ENCODE peak calls at places on chromosomes 16 and 17, in ten cellular contexts. J is MM.1S, L is stomach, O is mucosa of descending colon, N is A549, Z is transverse colon, S is coronary artery, H is fibroblast of lung, E is IMR-90, F is GM12865. W is an unnamed sample.
A peak's percentile ranks its signal among the peaks of the same experiment; 100 is the strongest.

GRCh38 chr17:63075969-63076368 is 109.9 kb downstream of the TANC2 start:
- DNase-seq in J (peak; percentile 27), L (no peak), O (no peak), N (no peak), Z (no peak), S (no peak), H (peak; percentile 34), E (peak; percentile 8), F (peak; percentile 3), W (no peak)

GRCh38 chr17:20926532-20926931 is 116.3 kb downstream of the USP22 start:
- DNase-seq in J (no peak), L (no peak), O (no peak), N (no peak), Z (no peak), S (no peak), H (peak; percentile 74), E (peak; percentile 50), F (no peak), W (peak; percentile 55)

GRCh38 chr16:78147846-78148535 is 48.5 kb downstream of the WWOX start:
- DNase-seq in J (no peak), L (no peak), O (no peak), N (no peak), Z (no peak), S (no peak), H (peak; percentile 5), E (no peak), F (no peak), W (no peak)

GRCh38 chr16:27748868-27749546 is 199.1 kb downstream of the KATNIP start:
- DNase-seq in J (peak; percentile 32), L (no peak), O (peak; percentile 72), N (peak; percentile 51), Z (peak; percentile 67), S (no peak), H (peak; percentile 85), E (peak; percentile 84), F (peak; percentile 45), W (peak; percentile 86)

GRCh38 chr17:45370949-45371413 is 54.2 kb upstream of the MAP3K14 start:
- DNase-seq in J (no peak), L (no peak), O (no peak), N (peak; percentile 48), Z (no peak), S (peak; percentile 40), H (peak; percentile 47), E (peak; percentile 50), F (no peak), W (no peak)

GRCh38 chr16:77551352-77551751 is 116.5 kb upstream of the ADAMTS18 start:
- DNase-seq in J (no peak), L (no peak), O (no peak), N (no peak), Z (no peak), S (no peak), H (peak; percentile 80), E (no peak), F (no peak), W (no peak)

GRCh38 chr16:69396187-69397061 is 10.6 kb upstream of the TERF2 start:
- DNase-seq in J (peak; percentile 71), L (peak; percentile 78), O (no peak), N (peak; percentile 59), Z (peak; percentile 83), S (no peak), H (peak; percentile 84), E (peak; percentile 96), F (peak; percentile 86), W (peak; percentile 94)

GRCh38 chr16:80041399-80041798 is 440.9 kb upstream of the MAF start:
- DNase-seq in J (no peak), L (no peak), O (no peak), N (no peak), Z (no peak), S (no peak), H (peak; percentile 29), E (no peak), F (no peak), W (peak; percentile 2)

GRCh38 chr17:39165844-39166349 is at the start of gene ARL5C:
- DNase-seq in J (no peak), L (no peak), O (no peak), N (no peak), Z (no peak), S (no peak), H (no peak), E (no peak), F (no peak), W (no peak)

GRCh38 chr17:51721711-51722110 is 436.8 kb downstream of the CA10 start:
- DNase-seq in J (no peak), L (no peak), O (no peak), N (no peak), Z (no peak), S (no peak), H (no peak), E (no peak), F (no peak), W (no peak)

GRCh38 chr16:88722784-88723506 is 16.6 kb downstream of the CTU2 start:
- DNase-seq in J (no peak), L (no peak), O (no peak), N (no peak), Z (no peak), S (no peak), H (no peak), E (no peak), F (no peak), W (no peak)
- TF ChIP-seq CTCF in J (no peak), L (no peak), O (no peak), N (no peak), Z (no peak), S (no peak), H (no peak), E (no peak), F (no peak), W (no peak)

GRCh38 chr16:88970095-88970494 is 6.9 kb downstream of the CBFA2T3 start:
- DNase-seq in J (peak; percentile 18), L (no peak), O (no peak), N (no peak), Z (no peak), S (no peak), H (no peak), E (no peak), F (no peak), W (no peak)

GRCh38 chr16:88969361-88969831 is 7.6 kb downstream of the CBFA2T3 start:
- DNase-seq in J (peak; percentile 51), L (no peak), O (no peak), N (no peak), Z (no peak), S (no peak), H (no peak), E (no peak), F (no peak), W (no peak)

GRCh38 chr16:88966986-88967799 is 9.8 kb downstream of the CBFA2T3 start:
- DNase-seq in J (no peak), L (no peak), O (no peak), N (no peak), Z (no peak), S (no peak), H (no peak), E (no peak), F (no peak), W (no peak)

GRCh38 chr16:88967800-88968588 is 9.0 kb downstream of the CBFA2T3 start:
- DNase-seq in J (peak; percentile 88), L (no peak), O (peak; percentile 65), N (no peak), Z (peak; percentile 82), S (no peak), H (no peak), E (no peak), F (peak; percentile 93), W (no peak)

DNA sequence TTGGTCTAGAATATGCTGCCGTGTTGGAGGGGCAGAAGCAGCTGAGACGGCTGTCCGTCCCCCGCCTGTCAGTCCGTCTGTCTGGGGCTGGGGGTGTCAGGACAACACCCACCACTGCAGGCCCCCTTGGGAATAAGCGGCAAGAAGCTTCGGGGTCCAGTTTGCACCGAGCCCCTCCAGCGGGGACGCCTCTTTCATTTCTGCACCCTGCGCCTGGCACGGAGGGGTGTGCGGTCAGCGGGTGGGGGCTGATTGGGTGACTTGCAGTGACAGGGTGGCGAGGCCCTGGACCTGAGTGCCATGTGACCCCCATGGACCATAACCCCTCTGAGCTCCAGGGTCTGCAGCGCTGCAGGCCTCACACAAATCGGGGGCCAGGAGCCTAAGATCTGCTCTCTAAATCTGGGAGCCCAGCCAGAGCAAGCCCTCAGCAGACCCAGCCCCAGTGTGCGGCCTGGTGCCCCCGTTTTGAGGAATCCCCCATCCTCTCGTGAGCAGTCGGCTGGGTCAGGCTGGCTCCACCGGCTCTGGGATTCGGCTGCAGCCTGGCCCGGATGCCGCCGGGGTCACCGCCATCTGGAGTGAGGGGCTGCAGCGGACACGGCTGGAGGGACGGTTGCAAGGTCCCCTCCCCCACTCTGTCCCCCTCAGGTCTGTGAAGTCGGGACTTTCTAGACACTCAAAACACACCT is 8.3 kb downstream of the CBFA2T3 start:
- DNase-seq in J (peak; percentile 18), L (no peak), O (no peak), N (no peak), Z (no peak), S (no peak), H (no peak), E (no peak), F (no peak), W (no peak)
- H3K4me3 ChIP-seq in J (peak overlapping the region; percentile 39), L (peak overlapping the region; percentile 16), O (no peak overlapping the region), N (no peak overlapping the region), Z (no peak overlapping the region), S (no peak overlapping the region), H (no peak overlapping the region), E (no peak overlapping the region), F (peak overlapping the region; percentile 44), W (no peak overlapping the region)

GRCh38 chr17:78828470-78829185 is 12.0 kb downstream of the USP36 start:
- DNase-seq in J (no peak), L (no peak), O (no peak), N (peak; percentile 80), Z (no peak), S (peak; percentile 65), H (peak; percentile 56), E (peak; percentile 78), F (no peak), W (peak; percentile 63)
- TF ChIP-seq CTCF in J (peak; percentile 14), L (no peak), O (no peak), N (peak; percentile 26), Z (no peak), S (no peak), H (peak; percentile 58), E (peak; percentile 65), F (no peak), W (peak; percentile 68)

GRCh38 chr16:74574146-74574545 is 32.8 kb downstream of the GLG1 start:
- DNase-seq in J (no peak), L (no peak), O (no peak), N (no peak), Z (no peak), S (no peak), H (no peak), E (no peak), F (no peak), W (no peak)

GRCh38 chr16:74567901-74568300 is 39.0 kb downstream of the GLG1 start:
- DNase-seq in J (no peak), L (no peak), O (no peak), N (no peak), Z (no peak), S (no peak), H (no peak), E (no peak), F (no peak), W (no peak)

GRCh38 chr16:74573622-74574021 is 33.3 kb downstream of the GLG1 start:
- DNase-seq in J (no peak), L (no peak), O (no peak), N (no peak), Z (no peak), S (no peak), H (no peak), E (no peak), F (no peak), W (peak; percentile 28)

GRCh38 chr16:74568961-74569631 is 37.8 kb downstream of the GLG1 start:
- DNase-seq in J (no peak), L (no peak), O (no peak), N (no peak), Z (no peak), S (no peak), H (peak; percentile 56), E (peak; percentile 63), F (no peak), W (peak; percentile 39)

GRCh38 chr16:74570412-74571301 is 36.3 kb downstream of the GLG1 start:
- DNase-seq in J (no peak), L (no peak), O (no peak), N (no peak), Z (no peak), S (no peak), H (peak; percentile 14), E (peak; percentile 12), F (no peak), W (no peak)
- H3K4me3 ChIP-seq in J (no peak overlapping the region), L (no peak overlapping the region), O (no peak overlapping the region), N (no peak overlapping the region), Z (no peak overlapping the region), S (no peak overlapping the region), H (no peak overlapping the region), E (no peak overlapping the region), F (no peak overlapping the region), W (no peak overlapping the region)